ENCODE peak calls at places on chromosomes 6 and 20, in four cellular contexts. F is posterior cingulate gyrus; N is Panc1; W is activated CD4-positive, alpha-beta T cell treated with anti-CD3 and anti-CD28 coated beads, Interleukin-2, amount 50 U/mL, for 1 hour. D is an unnamed sample.

GRCh38 chr20:33418033-33418432 is 16.7 kb upstream of the CDK5RAP1 start:
- DNase-seq in F (no peak), N (no peak), W (no peak), D (no peak)

GRCh38 chr6:15522026-15522425 is 140.8 kb downstream of the DTNBP1 start:
- DNase-seq in F (peak; percentile 67), W (no peak), N (no peak), D (no peak)

GRCh38 chr6:43256670-43257664 is 13.7 kb downstream of the TTBK1 start:
- DNase-seq in N (no peak), W (no peak), F (peak; percentile 23), D (no peak)

GRCh38 chr6:99709062-99709461 is 102.4 kb downstream of the PRDM13 start:
- DNase-seq in N (no peak), W (no peak), F (no peak), D (no peak)

GRCh38 chr20:2236266-2236665 is 59.5 kb upstream of the TGM3 start:
- DNase-seq in N (no peak), F (no peak), W (no peak), D (no peak)

GRCh38 chr6:78570044-78570443 is 297.3 kb upstream of the IRAK1BP1 start:
- DNase-seq in F (no peak), N (no peak), W (no peak), D (no peak)

GRCh38 chr20:48544402-48545333 is 283.1 kb downstream of the PREX1 start:
- DNase-seq in N (no peak), F (no peak), W (no peak), D (no peak)

GRCh38 chr20:1810926-1811620 is 84.1 kb upstream of the SIRPA start:
- DNase-seq in W (no peak), F (peak; percentile 81), N (no peak), D (no peak)

GRCh38 chr20:62841705-62842212 is 19.9 kb downstream of the TCFL5 start:
- DNase-seq in W (no peak), F (peak; percentile 10), N (no peak), D (no peak)

GRCh38 chr20:62439218-62439617 is 11.9 kb upstream of the RBBP8NL start:
- DNase-seq in F (no peak), W (no peak), N (no peak), D (no peak)

GRCh38 chr20:23326774-23327173 is 23.8 kb upstream of the NXT1 start:
- DNase-seq in N (no peak), F (no peak), W (no peak), D (no peak)

GRCh38 chr20:35901678-35902544 is 52.4 kb downstream of the SCAND1 start:
- DNase-seq in W (no peak), F (no peak), N (peak; percentile 60), D (no peak)

GRCh38 chr20:34637245-34638185 is 39.4 kb downstream of the PIGU start:
- DNase-seq in F (no peak), N (no peak), W (no peak), D (no peak)

GRCh38 chr20:19275630-19276071 is 63.2 kb downstream of the SLC24A3 start:
- DNase-seq in F (no peak), N (no peak), W (no peak), D (no peak)

GRCh38 chr6:34200340-34200971 is 36.2 kb upstream of the HMGA1 start:
- DNase-seq in W (no peak), N (no peak), F (no peak), D (no peak)

GRCh38 chr6:131250121-131250520 is 114.9 kb downstream of the AKAP7 start:
- DNase-seq in W (no peak), N (no peak), F (peak; percentile 87), D (no peak)

GRCh38 chr6:87553159-87553765 is 36.5 kb downstream of the RARS2 start:
- DNase-seq in W (no peak), N (no peak), F (no peak), D (no peak)

GRCh38 chr6:45642331-45643126 is 264.8 kb upstream of the SUPT3H start:
- DNase-seq in W (no peak), N (no peak), F (no peak), D (no peak)

GRCh38 chr6:5762561-5762968 is 244.2 kb downstream of the NRN1 start:
- DNase-seq in F (peak; percentile 91), N (no peak), W (no peak), D (no peak)

GRCh38 chr6:30465582-30466306 is 23.6 kb upstream of the HLA-E start:
- DNase-seq in N (no peak), F (no peak), W (no peak), D (no peak)

GRCh38 chr6:24721461-24722215 is 2.7 kb upstream of the C6orf62 start:
- DNase-seq in W (no peak), N (no peak), F (no peak), D (no peak)